ENCODE peak calls at places on chromosomes 3 and 15, in eight cellular contexts. M, E, K, G, N, C, A and R are unnamed samples.

GRCh38 chr3:164550857-164551256 is 527.4 kb downstream of the SI start:
- DNase-seq in M (no peak), E (no peak), K (no peak), G (no peak), N (no peak), C (no peak), A (no peak), R (no peak)

GRCh38 chr3:18556503-18556902 is 131.4 kb upstream of the SATB1 start:
- DNase-seq in M (no peak), E (peak; percentile 12), K (no peak), G (peak; percentile 16), N (no peak), C (no peak), A (no peak), R (no peak)

GRCh38 chr3:90145094-90145810 is 1037.8 kb downstream of the EPHA3 start:
- DNase-seq in M (no peak), E (no peak), K (no peak), G (no peak), N (no peak), C (no peak), A (no peak), R (no peak)

GRCh38 chr3:53084310-53085001 is 38.6 kb upstream of the SFMBT1 start:
- DNase-seq in M (no peak), E (no peak), K (peak; percentile 32), G (no peak), N (no peak), C (no peak), A (no peak), R (no peak)

GRCh38 chr3:141686477-141687280 is 51.4 kb upstream of the RNF7 start:
- DNase-seq in M (no peak), E (no peak), K (no peak), G (no peak), N (peak; percentile 42), C (peak; percentile 76), A (no peak), R (peak; percentile 42)

GRCh38 chr3:57112206-57112605 is 51.7 kb downstream of the SPATA12 start:
- DNase-seq in M (no peak), E (no peak), K (peak; percentile 36), G (no peak), N (no peak), C (no peak), A (no peak), R (no peak)

GRCh38 chr15:66655997-66656396 is 46.0 kb upstream of the SMAD6 start:
- DNase-seq in M (no peak), E (no peak), K (no peak), G (no peak), N (no peak), C (no peak), A (no peak), R (peak; percentile 34)

GRCh38 chr15:28243399-28243798 is 78.6 kb downstream of the HERC2 start:
- DNase-seq in M (no peak), E (no peak), K (no peak), G (no peak), N (no peak), C (no peak), A (no peak), R (no peak)

GRCh38 chr3:168121175-168121853 is 25.6 kb upstream of the GOLIM4 start:
- DNase-seq in M (no peak), E (no peak), K (no peak), G (no peak), N (no peak), C (peak; percentile 70), A (no peak), R (no peak)

GRCh38 chr3:195153653-195154052 is 117.3 kb downstream of the XXYLT1 start:
- DNase-seq in M (no peak), E (no peak), K (no peak), G (no peak), N (no peak), C (peak; percentile 79), A (no peak), R (no peak)

GRCh38 chr3:71680588-71680987 is 44.6 kb downstream of the EIF4E3 start:
- DNase-seq in M (no peak), E (no peak), K (no peak), G (no peak), N (no peak), C (no peak), A (no peak), R (peak; percentile 58)

GRCh38 chr15:43085921-43086320 is 19.9 kb downstream of the UBR1 start:
- DNase-seq in M (no peak), E (no peak), K (no peak), G (no peak), N (no peak), C (no peak), A (no peak), R (no peak)

GRCh38 chr3:126554560-126555525 is 3.9 kb downstream of the C3orf22 start:
- DNase-seq in M (no peak), E (no peak), K (no peak), G (no peak), N (no peak), C (peak; percentile 44), A (no peak), R (no peak)

GRCh38 chr3:111582114-111582461 is 13.1 kb downstream of the ZBED2 start:
- DNase-seq in M (no peak), E (no peak), K (no peak), G (no peak), N (no peak), C (no peak), A (peak; percentile 44), R (peak; percentile 88)

GRCh38 chr3:94137377-94137776 is 74.5 kb downstream of the NSUN3 start:
- DNase-seq in M (no peak), E (no peak), K (no peak), G (no peak), N (no peak), C (no peak), A (no peak), R (peak; percentile 8)

GRCh38 chr3:150177673-150178378 is 207.1 kb upstream of the PFN2 start:
- DNase-seq in M (no peak), E (no peak), K (no peak), G (no peak), N (no peak), C (no peak), A (peak; percentile 10), R (peak; percentile 16)

GRCh38 chr3:180196658-180197057 is 159.9 kb upstream of the PEX5L start:
- DNase-seq in M (no peak), E (no peak), K (no peak), G (no peak), N (no peak), C (no peak), A (no peak), R (no peak)

GRCh38 chr15:69537085-69537484 is 84.5 kb downstream of the RPLP1 start:
- DNase-seq in M (no peak), E (no peak), K (no peak), G (no peak), N (no peak), C (no peak), A (no peak), R (no peak)

GRCh38 chr3:182364723-182365650 is 428.3 kb upstream of the ATP11B start:
- DNase-seq in M (peak; percentile 84), E (no peak), K (peak; percentile 72), G (no peak), N (peak; percentile 52), C (peak; percentile 69), A (no peak), R (peak; percentile 78)

GRCh38 chr15:41309226-41309905 is 23.0 kb downstream of the OIP5 start:
- DNase-seq in M (no peak), E (no peak), K (no peak), G (no peak), N (no peak), C (no peak), A (no peak), R (no peak)

GRCh38 chr15:41304149-41304548 is 28.2 kb downstream of the OIP5 start:
- DNase-seq in M (no peak), E (no peak), K (no peak), G (no peak), N (no peak), C (no peak), A (no peak), R (no peak)

GRCh38 chr15:41307679-41308078 is 24.7 kb downstream of the OIP5 start:
- DNase-seq in M (no peak), E (no peak), K (no peak), G (no peak), N (no peak), C (no peak), A (no peak), R (no peak)
- H3K27ac ChIP-seq in M (no peak overlapping the region), E (no peak overlapping the region), K (no peak overlapping the region), G (no peak overlapping the region), N (no peak overlapping the region), C (no peak overlapping the region), A (no peak overlapping the region), R (peak overlapping the region; percentile 12)

GRCh38 chr15:94237903-94238302 is 6.5 kb downstream of the MCTP2 start:
- DNase-seq in M (no peak), E (no peak), K (no peak), G (no peak), N (no peak), C (no peak), A (no peak), R (no peak)
- H3K27ac ChIP-seq in M (peak overlapping the region; percentile 25), E (no peak overlapping the region), K (no peak overlapping the region), G (no peak overlapping the region), N (no peak overlapping the region), C (no peak overlapping the region), A (no peak overlapping the region), R (peak overlapping the region; percentile 48)

DNA sequence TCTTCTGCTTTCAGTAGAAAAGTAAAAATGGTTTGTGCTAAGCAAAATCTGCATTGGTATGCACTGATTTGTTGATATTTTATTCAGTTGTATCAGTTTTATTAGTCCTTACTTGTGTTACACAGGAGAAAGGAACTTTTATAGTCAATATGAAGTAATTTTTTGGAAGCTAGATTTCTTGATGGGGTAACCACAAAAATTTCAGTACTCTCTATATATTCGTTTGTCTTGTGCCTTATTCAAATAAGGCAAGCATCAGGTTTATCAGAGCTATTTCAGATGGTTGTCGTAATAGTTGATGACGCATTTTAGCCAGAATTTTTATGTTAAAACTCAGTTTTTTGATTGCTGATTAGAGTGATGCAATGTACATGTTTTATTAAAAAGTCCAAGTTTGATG is 50.7 kb upstream of the NIPA1 start:
- DNase-seq in M (no peak), E (no peak), K (no peak), G (no peak), N (no peak), C (no peak), A (no peak), R (no peak)
- H3K27ac ChIP-seq in M (no peak overlapping the region), E (no peak overlapping the region), K (no peak overlapping the region), G (no peak overlapping the region), N (no peak overlapping the region), C (no peak overlapping the region), A (no peak overlapping the region), R (no peak overlapping the region)

GRCh38 chr15:40918146-40918798 is 10.9 kb upstream of the DLL4 start:
- DNase-seq in M (no peak), E (no peak), K (no peak), G (no peak), N (no peak), C (no peak), A (no peak), R (no peak)

GRCh38 chr15:40915679-40916078 is 13.5 kb upstream of the DLL4 start:
- DNase-seq in M (no peak), E (no peak), K (no peak), G (no peak), N (no peak), C (no peak), A (no peak), R (no peak)

GRCh38 chr15:40917585-40917984 is 11.6 kb upstream of the DLL4 start:
- DNase-seq in M (no peak), E (no peak), K (no peak), G (no peak), N (no peak), C (no peak), A (no peak), R (no peak)

GRCh38 chr15:40921949-40922607 is 7.1 kb upstream of the DLL4 start:
- DNase-seq in M (no peak), E (no peak), K (no peak), G (no peak), N (no peak), C (no peak), A (no peak), R (no peak)

GRCh38 chr15:40918799-40919392 is 10.2 kb upstream of the DLL4 start:
- DNase-seq in M (no peak), E (no peak), K (no peak), G (no peak), N (no peak), C (no peak), A (no peak), R (no peak)
- H3K27ac ChIP-seq in M (no peak overlapping the region), E (no peak overlapping the region), K (no peak overlapping the region), G (no peak overlapping the region), N (no peak overlapping the region), C (peak overlapping the region; percentile 46), A (no peak overlapping the region), R (no peak overlapping the region)